ENCODE peak calls at places on chromosomes 5 and 9, in six cellular contexts. J, F, Z, P, I and S are unnamed samples.

GRCh38 chr9:95783426-95783975 is 92.0 kb upstream of the ERCC6L2 start:
- DNase-seq in J (no peak), F (no peak), Z (peak), P (no peak), I (peak), S (no peak)

GRCh38 chr5:74772359-74772758 is 5.3 kb downstream of the NSA2 start:
- DNase-seq in J (no peak), F (no peak), Z (no peak), P (no peak), I (peak), S (no peak)

GRCh38 chr5:151829370-151829769 is 57.6 kb downstream of the G3BP1 start:
- DNase-seq in J (no peak), F (no peak), Z (no peak), P (no peak), I (no peak), S (no peak)

GRCh38 chr5:92163906-92164305 is 780.8 kb upstream of the ARRDC3 start:
- DNase-seq in J (no peak), F (no peak), Z (no peak), P (no peak), I (no peak), S (no peak)

GRCh38 chr5:77356740-77357139 is 135.4 kb downstream of the WDR41 start:
- DNase-seq in J (no peak), F (peak), Z (no peak), P (no peak), I (no peak), S (no peak)

GRCh38 chr9:14312721-14313377 is 1.1 kb downstream of the NFIB start:
- DNase-seq in J (no peak), F (no peak), Z (peak), P (peak), I (no peak), S (no peak)

GRCh38 chr5:77943851-77944250 is 167.7 kb upstream of the TBCA start:
- DNase-seq in J (no peak), F (no peak), Z (no peak), P (no peak), I (no peak), S (no peak)

GRCh38 chr5:41435276-41435675 is 75.1 kb downstream of the PLCXD3 start:
- DNase-seq in J (no peak), F (no peak), Z (no peak), P (no peak), I (no peak), S (no peak)

GRCh38 chr5:179166886-179167841 is 107.0 kb downstream of the ZNF354C start:
- DNase-seq in J (no peak), F (no peak), Z (peak), P (peak), I (no peak), S (no peak)

GRCh38 chr9:38043931-38044623 is 24.9 kb downstream of the SHB start:
- DNase-seq in J (no peak), F (no peak), Z (no peak), P (no peak), I (no peak), S (no peak)

GRCh38 chr5:171874210-171874609 is 88.6 kb downstream of the SMIM23 start:
- DNase-seq in J (no peak), F (no peak), Z (no peak), P (no peak), I (no peak), S (peak)

GRCh38 chr5:168288349-168289245 is 2.8 kb upstream of the WWC1 start:
- DNase-seq in J (no peak), F (no peak), Z (no peak), P (no peak), I (peak), S (no peak)

GRCh38 chr5:134524826-134525686 is at the start of gene JADE2:
- DNase-seq in J (no peak), F (no peak), Z (peak), P (peak), I (peak), S (peak)

GRCh38 chr9:137611623-137612609 is 6.4 kb downstream of the ARRDC1 start:
- DNase-seq in J (no peak), F (no peak), Z (peak), P (peak), I (peak), S (no peak)

GRCh38 chr5:61449756-61450155 is 117.7 kb downstream of the ZSWIM6 start:
- DNase-seq in J (no peak), F (no peak), Z (no peak), P (no peak), I (no peak), S (no peak)

GRCh38 chr5:173509060-173509459 is 107.4 kb downstream of the BOD1 start:
- DNase-seq in J (no peak), F (no peak), Z (no peak), P (no peak), I (no peak), S (no peak)

GRCh38 chr5:91499943-91500531 is 116.9 kb upstream of the ARRDC3 start:
- DNase-seq in J (no peak), F (no peak), Z (peak), P (peak), I (peak), S (no peak)

GRCh38 chr5:170643591-170643990 is 139.8 kb downstream of the KCNIP1 start:
- DNase-seq in J (no peak), F (no peak), Z (no peak), P (no peak), I (no peak), S (no peak)

DNA sequence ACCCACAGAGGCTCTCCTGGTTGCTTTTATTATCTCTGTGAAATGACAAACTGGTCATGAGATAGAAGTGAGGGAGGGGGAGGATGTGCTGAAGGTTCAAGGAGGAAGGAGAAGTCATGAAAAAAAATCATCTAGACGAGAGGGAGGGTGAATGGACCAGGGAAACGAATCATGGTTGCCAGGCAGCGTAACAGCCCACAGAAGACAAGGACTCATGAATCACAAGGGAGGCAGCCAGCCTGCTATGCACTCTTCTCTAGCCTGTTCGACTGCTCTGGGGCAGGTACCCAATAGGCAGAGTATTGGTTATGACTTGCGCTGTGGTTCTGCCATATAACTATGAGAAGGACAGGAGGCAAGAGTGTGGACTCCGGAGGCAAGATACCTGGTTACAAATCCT is 475.2 kb downstream of the CDK5RAP2 start:
- DNase-seq in J (no peak), F (no peak), Z (no peak), P (no peak), I (no peak), S (no peak)
- TF ChIP-seq GABPA in J (no peak), F (no peak), Z (no peak), P (no peak), I (no peak), S (no peak)

GRCh38 chr9:110975278-110975677 is 63.0 kb downstream of the LPAR1 start:
- DNase-seq in J (no peak), F (no peak), Z (no peak), P (no peak), I (no peak), S (no peak)
- TF ChIP-seq GABPA in J (no peak), F (no peak), Z (no peak), P (no peak), I (no peak), S (no peak)

GRCh38 chr9:20382460-20383071 is 239.7 kb downstream of the MLLT3 start:
- DNase-seq in J (no peak), F (no peak), Z (no peak), P (no peak), I (peak), S (no peak)
- TF ChIP-seq GABPA in J (no peak), F (no peak), Z (no peak), P (no peak), I (no peak), S (no peak)

GRCh38 chr5:65803699-65804426 is 81.9 kb downstream of the NLN start:
- DNase-seq in J (no peak), F (no peak), Z (no peak), P (no peak), I (no peak), S (peak)

GRCh38 chr5:65800775-65801174 is 78.8 kb downstream of the NLN start:
- DNase-seq in J (no peak), F (no peak), Z (no peak), P (no peak), I (no peak), S (no peak)

GRCh38 chr5:65801332-65801731 is 79.3 kb downstream of the NLN start:
- DNase-seq in J (no peak), F (no peak), Z (no peak), P (no peak), I (no peak), S (no peak)

GRCh38 chr5:65802080-65802479 is 80.1 kb downstream of the NLN start:
- DNase-seq in J (no peak), F (no peak), Z (no peak), P (no peak), I (no peak), S (no peak)

DNA sequence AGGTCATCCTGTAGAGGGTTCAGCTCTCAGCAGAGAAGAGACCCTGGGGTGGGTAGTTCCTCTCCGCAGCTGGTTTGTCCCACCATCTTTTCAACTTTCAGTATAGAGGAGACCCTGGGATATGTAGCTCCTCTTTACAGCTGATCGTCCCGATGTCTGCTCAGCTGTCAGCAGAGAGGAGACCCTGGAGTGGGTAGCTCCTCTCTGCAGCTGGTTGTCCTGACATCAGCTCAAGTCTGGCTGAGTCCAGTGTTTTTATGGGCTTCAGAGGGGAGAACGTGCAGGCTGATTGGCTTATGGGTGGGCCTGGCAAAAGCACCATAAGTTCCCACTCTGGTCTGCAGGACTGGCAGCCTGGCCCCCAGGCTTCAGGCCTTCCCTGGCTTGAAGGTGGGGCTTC is 80.8 kb downstream of the NLN start:
- DNase-seq in J (no peak), F (no peak), Z (no peak), P (no peak), I (no peak), S (no peak)
- TF ChIP-seq GABPA in J (no peak), F (no peak), Z (no peak), P (no peak), I (no peak), S (no peak)